ENCODE peak calls at places on chromosomes 1 and 21, in ten cellular contexts. H, J, Z, B, N, Y, O, S, U and K are unnamed samples.

GRCh38 chr1:229007167-229007566 is 263.7 kb upstream of the RAB4A start:
- DNase-seq in O (no peak), Y (no peak), N (no peak), Z (no peak), B (no peak), J (no peak), S (no peak), H (peak; percentile 34), U (no peak), K (no peak)

GRCh38 chr1:226233293-226233692 is 9.8 kb downstream of the MIXL1 start:
- DNase-seq in H (no peak), J (no peak), O (no peak), B (no peak), Z (no peak), N (no peak), U (no peak), S (no peak), Y (no peak), K (no peak)

GRCh38 chr1:53518775-53519174 is 59.6 kb downstream of the DMRTB1 start:
- DNase-seq in Y (no peak), S (no peak), H (no peak), U (no peak), J (no peak), B (no peak), O (no peak), Z (no peak), N (no peak), K (no peak)

GRCh38 chr1:165875171-165875570 is 47.8 kb downstream of the UCK2 start:
- DNase-seq in B (no peak), N (no peak), O (no peak), Z (no peak), Y (no peak), J (no peak), H (no peak), S (no peak), U (no peak), K (no peak)

GRCh38 chr1:21926814-21927530 is 10.1 kb downstream of the HSPG2 start:
- DNase-seq in S (no peak), U (no peak), N (no peak), B (peak; percentile 74), Z (no peak), O (no peak), Y (no peak), H (peak; percentile 90), J (no peak), K (no peak)

GRCh38 chr1:107525146-107525545 is 384.3 kb downstream of the NTNG1 start:
- DNase-seq in N (no peak), J (no peak), Y (no peak), U (no peak), O (no peak), H (no peak), Z (no peak), B (no peak), S (peak; percentile 25), K (no peak)

GRCh38 chr1:61450454-61451213 is 274.3 kb downstream of the TM2D1 start:
- DNase-seq in U (no peak), N (peak; percentile 27), O (peak; percentile 86), H (no peak), B (peak; percentile 55), Y (no peak), Z (no peak), J (no peak), S (peak; percentile 55), K (peak; percentile 43)

GRCh38 chr21:42799948-42800347 is 79.4 kb downstream of the WDR4 start:
- DNase-seq in N (no peak), Z (no peak), O (no peak), H (no peak), S (no peak), B (no peak), U (no peak), J (no peak), Y (no peak), K (no peak)

GRCh38 chr1:108597041-108597440 is 37.1 kb downstream of the EEIG2 start:
- DNase-seq in Y (no peak), U (no peak), H (no peak), J (no peak), B (no peak), N (no peak), O (no peak), Z (no peak), S (no peak), K (no peak)
- H3K27ac ChIP-seq in Y (no peak overlapping the region), U (peak overlapping the region; percentile 51), H (no peak overlapping the region), J (no peak overlapping the region), B (no peak overlapping the region), N (no peak overlapping the region), O (no peak overlapping the region), Z (no peak overlapping the region), S (no peak overlapping the region), K (no peak overlapping the region)

GRCh38 chr21:44548922-44549321 is 2.4 kb downstream of the KRTAP10-2 start:
- DNase-seq in S (no peak), N (no peak), Z (no peak), U (no peak), B (no peak), O (no peak), J (no peak), Y (peak; percentile 41), H (no peak), K (no peak)

GRCh38 chr21:44549525-44550211 is 1.6 kb downstream of the KRTAP10-2 start:
- DNase-seq in H (peak; percentile 53), J (no peak), N (no peak), O (no peak), S (no peak), Y (no peak), U (no peak), B (no peak), Z (no peak), K (no peak)

GRCh38 chr21:44548381-44548780 is 2.9 kb downstream of the KRTAP10-2 start:
- DNase-seq in B (no peak), J (no peak), U (no peak), S (no peak), O (no peak), Y (no peak), Z (no peak), H (no peak), N (no peak), K (no peak)

GRCh38 chr21:44550807-44551206 is 498 bp downstream of the KRTAP10-2 start:
- DNase-seq in B (no peak), S (peak; percentile 2), O (no peak), U (no peak), Y (no peak), J (no peak), N (no peak), H (no peak), Z (no peak), K (no peak)

DNA sequence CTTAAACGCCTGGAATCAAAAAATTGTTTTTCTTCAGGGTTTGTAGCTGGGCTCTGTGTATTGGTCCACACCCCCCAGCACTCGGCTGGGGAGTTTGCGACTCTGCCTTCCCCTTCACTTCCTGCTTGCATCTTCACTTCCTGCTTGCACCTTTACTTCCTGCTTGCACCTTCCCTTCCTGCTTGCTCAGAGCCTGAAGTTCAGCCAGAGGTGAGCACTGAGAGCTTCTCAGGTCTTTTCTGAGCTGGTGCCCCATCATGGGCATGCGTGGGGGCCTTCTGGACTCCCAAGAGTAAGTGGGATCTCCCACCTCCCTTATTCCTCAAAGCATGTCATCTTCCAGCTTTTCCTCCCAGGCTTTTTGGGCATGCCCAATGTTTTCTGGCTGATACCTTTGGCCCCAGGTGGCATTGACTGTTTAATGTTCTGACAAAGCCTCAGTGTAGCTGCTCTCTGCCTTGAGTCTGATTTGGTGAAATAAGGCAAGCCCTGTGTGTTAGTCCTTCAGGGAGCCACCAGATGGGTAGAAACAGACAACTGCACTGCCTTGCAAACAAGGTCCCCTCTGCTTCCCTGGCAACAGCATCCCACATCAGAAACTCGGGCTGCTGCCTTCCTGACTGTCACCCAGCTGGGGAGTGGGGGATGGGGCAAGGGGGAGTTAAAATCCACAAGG is 3.5 kb downstream of the KRTAP10-2 start:
- DNase-seq in H (no peak), Y (no peak), S (no peak), O (peak; percentile 30), Z (no peak), J (no peak), N (no peak), U (no peak), B (no peak), K (no peak)
- H3K27ac ChIP-seq in H (no peak overlapping the region), Y (no peak overlapping the region), S (no peak overlapping the region), O (peak overlapping the region; percentile 27), Z (no peak overlapping the region), J (no peak overlapping the region), N (no peak overlapping the region), U (no peak overlapping the region), B (no peak overlapping the region), K (no peak overlapping the region)

GRCh38 chr1:150966011-150966410 is 8.6 kb downstream of the CERS2 start:
- DNase-seq in N (no peak), U (no peak), Z (no peak), B (no peak), J (no peak), Y (no peak), H (no peak), O (no peak), S (no peak), K (no peak)

GRCh38 chr1:150961756-150962155 is 12.9 kb downstream of the CERS2 start:
- DNase-seq in N (no peak), J (no peak), O (no peak), U (no peak), Z (no peak), H (no peak), Y (no peak), B (no peak), S (no peak), K (no peak)

GRCh38 chr1:150957666-150958065 is 17.0 kb downstream of the CERS2 start:
- DNase-seq in H (no peak), Z (no peak), Y (no peak), B (no peak), S (no peak), O (no peak), U (no peak), J (no peak), N (no peak), K (no peak)

GRCh38 chr1:150963535-150964489 is 10.8 kb downstream of the CERS2 start:
- DNase-seq in J (no peak), U (no peak), H (no peak), S (no peak), B (no peak), O (no peak), Y (no peak), Z (no peak), N (no peak), K (no peak)

GRCh38 chr1:150960646-150961045 is 14.0 kb downstream of the CERS2 start:
- DNase-seq in H (no peak), U (no peak), N (no peak), B (no peak), Y (no peak), Z (no peak), O (no peak), S (no peak), J (no peak), K (no peak)
- H3K27ac ChIP-seq in H (no peak overlapping the region), U (no peak overlapping the region), N (peak overlapping the region; percentile 21), B (no peak overlapping the region), Y (no peak overlapping the region), Z (no peak overlapping the region), O (no peak overlapping the region), S (no peak overlapping the region), J (no peak overlapping the region), K (no peak overlapping the region)

GRCh38 chr1:2235300-2235998 is 7.3 kb downstream of the SKI start:
- DNase-seq in O (no peak), B (no peak), H (no peak), U (no peak), S (no peak), Y (no peak), Z (peak; percentile 48), N (no peak), J (no peak), K (no peak)

GRCh38 chr1:2237773-2238172 is 9.7 kb downstream of the SKI start:
- DNase-seq in O (no peak), B (no peak), J (no peak), U (no peak), S (no peak), Z (peak; percentile 42), Y (no peak), N (no peak), H (no peak), K (no peak)

GRCh38 chr1:2238361-2239055 is 10.4 kb downstream of the SKI start:
- DNase-seq in H (no peak), Y (no peak), U (no peak), Z (peak; percentile 42), J (no peak), B (no peak), N (no peak), S (no peak), O (no peak), K (no peak)

GRCh38 chr1:2234762-2235113 is 6.6 kb downstream of the SKI start:
- DNase-seq in Z (peak; percentile 76), N (no peak), S (no peak), U (no peak), H (no peak), B (no peak), J (no peak), O (no peak), Y (no peak), K (no peak)

GRCh38 chr1:2236695-2237677 is 8.9 kb downstream of the SKI start:
- DNase-seq in Z (peak; percentile 70), S (no peak), B (no peak), U (no peak), Y (no peak), J (no peak), H (no peak), O (peak; percentile 54), N (no peak), K (no peak)
- H3K27ac ChIP-seq in Z (no peak overlapping the region), S (no peak overlapping the region), B (peak overlapping the region; percentile 47), U (no peak overlapping the region), Y (no peak overlapping the region), J (peak overlapping the region; percentile 54), H (peak overlapping the region; percentile 90), O (peak overlapping the region; percentile 77), N (peak overlapping the region; percentile 99), K (peak overlapping the region; percentile 17)